ENCODE peak calls at places on chromosomes 6 and 20, in eight cellular contexts. M is heart right ventricle, Q is heart left ventricle, A is A549, K is RWPE2, P is breast epithelium, L is endothelial cell of umbilical vein, G is stomach. C is an unnamed sample.

GRCh38 chr6:168725821-168726220 is 284.8 kb downstream of the SMOC2 start:
- DNase-seq in P (no peak), L (no peak), Q (no peak), G (no peak), M (no peak), A (no peak), K (no peak), C (no peak)

GRCh38 chr20:35318502-35319157 is 26.4 kb upstream of the FAM83C start:
- DNase-seq in M (no peak), P (no peak), L (peak; percentile 74), G (peak; percentile 61), Q (no peak), K (peak; percentile 98), A (peak; percentile 87), C (peak; percentile 58)

GRCh38 chr20:2899243-2899642 is 26.0 kb downstream of the PTPRA start:
- DNase-seq in L (no peak), Q (no peak), A (no peak), K (no peak), G (no peak), M (no peak), P (no peak), C (no peak)

GRCh38 chr20:51121901-51122412 is 99.0 kb upstream of the KCNG1 start:
- DNase-seq in L (no peak), M (no peak), A (peak; percentile 43), G (no peak), Q (no peak), K (peak; percentile 76), P (no peak), C (no peak)

GRCh38 chr20:20666359-20666758 is 46.1 kb downstream of the RALGAPA2 start:
- DNase-seq in L (peak; percentile 30), K (no peak), A (no peak), P (no peak), Q (no peak), M (no peak), G (no peak), C (no peak)

GRCh38 chr20:34536798-34537394 is 20.7 kb downstream of the DYNLRB1 start:
- DNase-seq in G (peak; percentile 73), P (no peak), Q (peak; percentile 83), M (peak; percentile 70), K (peak; percentile 87), A (peak; percentile 76), L (peak; percentile 32), C (peak; percentile 69)

GRCh38 chr6:116971959-116972358 is 94.9 kb downstream of the RFX6 start:
- DNase-seq in P (no peak), M (no peak), Q (no peak), G (no peak), L (peak; percentile 37), A (peak; percentile 60), K (no peak), C (no peak)

GRCh38 chr20:49344975-49345374 is 67.1 kb upstream of the ZNFX1 start:
- DNase-seq in A (peak; percentile 83), P (no peak), M (peak; percentile 39), L (peak; percentile 63), K (peak; percentile 98), G (no peak), Q (no peak), C (no peak)

GRCh38 chr6:157075549-157076426 is 247.5 kb downstream of the TMEM242 start:
- DNase-seq in L (no peak), A (no peak), K (no peak), M (no peak), Q (no peak), P (no peak), G (no peak), C (no peak)

GRCh38 chr6:73515204-73516101 is 5.4 kb downstream of the EEF1A1 start:
- DNase-seq in Q (no peak), G (peak; percentile 48), A (peak; percentile 80), L (peak; percentile 84), K (no peak), P (no peak), M (no peak), C (no peak)

GRCh38 chr6:84074988-84075781 is 41.6 kb downstream of the MRAP2 start:
- DNase-seq in K (no peak), G (peak; percentile 27), A (peak; percentile 1), L (peak; percentile 59), P (no peak), M (no peak), Q (no peak), C (no peak)

GRCh38 chr6:152298055-152298647 is 339.0 kb downstream of the SYNE1 start:
- DNase-seq in G (no peak), Q (no peak), K (no peak), P (no peak), L (no peak), A (no peak), M (no peak), C (no peak)

DNA sequence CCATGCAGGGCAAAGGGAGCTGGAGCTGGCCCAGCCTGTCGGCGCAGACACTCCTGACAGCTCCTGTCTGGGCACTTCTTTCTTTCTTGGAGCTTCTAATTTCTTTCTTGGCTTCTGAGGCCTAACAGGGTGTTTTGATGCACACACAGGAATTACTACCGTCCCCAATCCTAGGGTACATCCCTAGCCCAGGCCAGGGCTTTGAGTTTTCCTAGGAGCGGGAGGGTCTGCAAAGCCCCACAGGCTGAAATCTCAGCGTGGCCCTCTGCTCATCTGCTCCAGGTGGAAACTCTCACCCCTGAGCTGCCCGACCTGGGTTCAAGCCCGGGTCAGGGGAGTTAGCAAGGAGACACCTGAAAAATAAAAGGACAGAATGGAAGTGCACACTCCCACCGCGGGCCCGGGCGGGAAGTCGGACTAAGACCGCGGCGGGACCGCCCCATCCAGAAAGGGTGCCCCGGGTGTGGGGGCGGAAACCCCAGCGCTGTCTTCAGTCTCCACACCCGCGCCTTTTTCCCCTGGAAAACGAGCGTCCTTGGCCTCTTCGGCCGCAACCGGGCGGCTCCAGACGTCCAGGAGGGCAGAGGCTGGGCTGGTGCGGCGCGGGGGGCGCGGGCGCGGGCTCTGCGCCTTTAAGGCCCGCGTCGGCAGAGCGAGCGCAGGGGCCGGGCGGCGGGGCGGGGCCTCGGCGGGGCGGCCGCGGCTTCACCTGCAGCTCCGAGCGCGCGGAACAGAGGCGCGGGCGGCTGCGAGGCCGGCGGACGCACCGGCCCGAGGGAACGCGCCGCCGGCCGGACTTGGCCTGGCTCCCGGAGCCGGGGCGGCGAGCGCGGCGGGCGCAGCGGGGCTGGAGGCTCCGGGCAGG is at the start of gene CDH4:
- DNase-seq in Q (no peak), G (no peak), A (peak; percentile 45), M (no peak), K (peak; percentile 85), L (no peak), P (no peak), C (no peak)
- H3K4me3 ChIP-seq in Q (peak within 1 kb of the TSS; percentile 47), G (peak within 1 kb of the TSS; percentile 51), A (peak within 1 kb of the TSS; percentile 76), M (peak within 1 kb of the TSS; percentile 44), K (peak within 1 kb of the TSS; percentile 76), L (no peak within 1 kb of the TSS), P (peak within 1 kb of the TSS; percentile 50), C (peak within 1 kb of the TSS; percentile 26)

GRCh38 chr6:118965354-118965753 is 30.4 kb upstream of the MCM9 start:
- DNase-seq in A (no peak), M (no peak), G (no peak), K (no peak), P (no peak), Q (no peak), L (no peak), C (no peak)

GRCh38 chr6:118967239-118967638 is 32.3 kb upstream of the MCM9 start:
- DNase-seq in P (no peak), L (no peak), G (no peak), M (no peak), A (no peak), Q (no peak), K (no peak), C (no peak)

GRCh38 chr6:118970866-118971265 is 35.9 kb upstream of the MCM9 start:
- DNase-seq in K (no peak), Q (no peak), A (no peak), G (no peak), M (no peak), L (no peak), P (no peak), C (no peak)

GRCh38 chr6:118965843-118966242 is 30.9 kb upstream of the MCM9 start:
- DNase-seq in K (no peak), P (no peak), M (no peak), Q (no peak), L (no peak), G (no peak), A (no peak), C (no peak)

GRCh38 chr6:118968416-118968815 is 33.5 kb upstream of the MCM9 start:
- DNase-seq in M (no peak), Q (no peak), L (peak; percentile 44), P (no peak), A (peak; percentile 20), G (no peak), K (no peak), C (no peak)
- TF ChIP-seq CTCF in M (peak; percentile 17), Q (peak; percentile 50), L (peak; percentile 7), P (no peak), A (peak; percentile 37), G (no peak), K (peak; percentile 61), C (peak; percentile 52)

GRCh38 chr6:16947461-16948159 is 154.2 kb upstream of the STMND1 start:
- DNase-seq in P (no peak), A (peak; percentile 58), Q (no peak), M (no peak), L (peak; percentile 77), G (no peak), K (no peak), C (no peak)
- H3K4me3 ChIP-seq in P (no peak overlapping the region), A (no peak overlapping the region), Q (no peak overlapping the region), M (no peak overlapping the region), L (no peak overlapping the region), G (no peak overlapping the region), K (no peak overlapping the region), C (no peak overlapping the region)

DNA sequence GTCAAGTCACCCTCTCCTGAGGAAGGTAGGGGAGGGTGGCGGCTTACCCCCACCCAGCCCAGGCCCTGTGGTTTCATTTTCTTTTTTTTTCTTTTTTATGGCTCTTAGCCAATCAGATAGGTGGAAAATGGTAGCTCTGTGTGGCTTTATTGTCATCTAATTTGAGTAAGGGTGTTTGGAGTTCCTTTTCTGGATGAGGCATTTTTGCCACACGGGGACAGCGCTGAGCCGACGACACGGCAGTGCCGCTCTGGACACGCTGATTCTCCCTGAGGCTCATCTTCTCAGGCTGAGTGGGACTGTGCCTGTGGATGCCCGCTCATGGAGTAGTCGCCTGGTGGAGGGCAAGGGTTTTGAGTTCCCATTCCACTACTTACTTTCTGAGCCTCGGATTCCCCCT is 37.6 kb upstream of the ANGPT4 start:
- DNase-seq in M (no peak), G (no peak), Q (no peak), K (peak; percentile 29), A (no peak), P (no peak), L (no peak), C (no peak)
- TF ChIP-seq CTCF in M (no peak), G (no peak), Q (no peak), K (peak; percentile 40), A (peak; percentile 15), P (no peak), L (no peak), C (peak; percentile 10)

C was measured in right lobe of liver.